ENCODE peak calls at places on chromosomes 4 and X, in eight cellular contexts. V, Y, A, X, L, H, N and P are unnamed samples.
A peak's percentile ranks its signal among the peaks of the same experiment; 100 is the strongest.

GRCh38 chr4:87657525-87657924 is 7.4 kb downstream of the DMP1 start:
- DNase-seq in A (no peak), H (no peak), N (no peak), V (peak; percentile 73), L (no peak), Y (no peak), X (no peak), P (no peak)

GRCh38 chr4:48112017-48112667 is 21.9 kb downstream of the TXK start:
- DNase-seq in N (no peak), Y (no peak), L (no peak), H (no peak), V (peak; percentile 35), A (no peak), X (no peak), P (no peak)

GRCh38 chr4:10312568-10312967 is 144.7 kb downstream of the ZNF518B start:
- DNase-seq in Y (no peak), N (no peak), X (no peak), H (no peak), L (no peak), A (no peak), V (no peak), P (no peak)

GRCh38 chr4:177554966-177555574 is 112.8 kb upstream of the AGA start:
- DNase-seq in Y (peak; percentile 36), H (peak; percentile 27), L (no peak), V (peak; percentile 44), X (no peak), A (peak; percentile 2), N (peak; percentile 28), P (no peak)

GRCh38 chr4:72767903-72768817 is 199.1 kb upstream of the ADAMTS3 start:
- DNase-seq in L (peak; percentile 29), H (no peak), Y (no peak), A (no peak), N (no peak), X (no peak), V (peak; percentile 84), P (peak; percentile 27)

GRCh38 chrX:133337250-133337649 is 78.0 kb downstream of the GPC4 start:
- DNase-seq in X (no peak), A (no peak), V (no peak), L (no peak), N (no peak), H (peak; percentile 58), Y (no peak), P (no peak)

GRCh38 chr4:177879851-177880250 is 437.6 kb upstream of the AGA start:
- DNase-seq in N (peak; percentile 30), A (no peak), X (no peak), Y (peak; percentile 18), V (no peak), L (no peak), H (no peak), P (no peak)

GRCh38 chr4:153649572-153649991 is 34.5 kb upstream of the TLR2 start:
- DNase-seq in L (no peak), A (peak; percentile 37), V (peak; percentile 17), Y (peak; percentile 60), N (peak; percentile 67), H (no peak), X (no peak), P (no peak)

GRCh38 chr4:152850377-152850776 is 70.6 kb downstream of the ARFIP1 start:
- DNase-seq in X (no peak), A (peak; percentile 89), L (no peak), Y (peak; percentile 81), N (peak; percentile 4), H (no peak), V (no peak), P (no peak)

GRCh38 chr4:180641495-180641894 is 1601.7 kb upstream of the TENM3 start:
- DNase-seq in V (no peak), L (no peak), X (no peak), N (no peak), H (no peak), Y (no peak), A (no peak), P (no peak)

GRCh38 chr4:38455092-38455855 is 208.7 kb upstream of the KLF3 start:
- DNase-seq in X (no peak), L (no peak), H (no peak), A (no peak), N (no peak), V (no peak), Y (no peak), P (no peak)

GRCh38 chrX:68717196-68717595 is 69.7 kb downstream of the STARD8 start:
- DNase-seq in X (no peak), Y (no peak), V (no peak), N (no peak), A (no peak), H (no peak), L (no peak), P (no peak)

GRCh38 chrX:111102636-111103035 is 6.6 kb downstream of the PAK3 start:
- DNase-seq in A (no peak), X (no peak), N (no peak), V (no peak), Y (no peak), H (no peak), L (no peak), P (no peak)
- TF ChIP-seq CTCF in A (no peak), X (no peak), N (no peak), V (no peak), Y (no peak), H (no peak), L (no peak), P (no peak)

GRCh38 chrX:47093248-47093647 is 15.0 kb downstream of the RGN start:
- DNase-seq in Y (peak; percentile 52), V (peak; percentile 22), X (no peak), A (peak; percentile 13), L (peak; percentile 0), H (no peak), N (peak; percentile 29), P (no peak)
- TF ChIP-seq CTCF in Y (peak; percentile 15), V (peak; percentile 53), X (no peak), A (no peak), L (peak; percentile 41), H (no peak), N (peak; percentile 60), P (peak; percentile 47)

GRCh38 chrX:18666614-18667013 is 5.3 kb downstream of the RS1 start:
- DNase-seq in X (no peak), V (no peak), A (peak; percentile 49), Y (no peak), N (no peak), H (no peak), L (no peak), P (no peak)

GRCh38 chrX:18661273-18661672 is 10.6 kb downstream of the RS1 start:
- DNase-seq in N (no peak), V (no peak), Y (no peak), L (no peak), X (no peak), H (no peak), A (no peak), P (no peak)

GRCh38 chrX:18668059-18668458 is 3.8 kb downstream of the RS1 start:
- DNase-seq in N (no peak), Y (no peak), A (no peak), L (no peak), V (no peak), H (no peak), X (no peak), P (no peak)

GRCh38 chrX:18668468-18668867 is 3.4 kb downstream of the RS1 start:
- DNase-seq in X (no peak), L (no peak), Y (no peak), H (no peak), V (no peak), A (no peak), N (no peak), P (no peak)

GRCh38 chrX:18664947-18665346 is 7.0 kb downstream of the RS1 start:
- DNase-seq in A (no peak), L (no peak), H (no peak), X (no peak), N (no peak), V (no peak), Y (no peak), P (no peak)
- TF ChIP-seq CTCF in A (no peak), L (no peak), H (no peak), X (no peak), N (peak; percentile 21), V (no peak), Y (no peak), P (no peak)

GRCh38 chrX:49185062-49185394 is 1.1 kb downstream of the PRICKLE3 start:
- DNase-seq in X (no peak), A (no peak), N (no peak), H (no peak), V (no peak), Y (no peak), L (no peak), P (no peak)

GRCh38 chrX:49186125-49187027 is at the start of gene PRICKLE3:
- DNase-seq in Y (peak; percentile 85), H (peak; percentile 89), X (peak; percentile 43), V (peak; percentile 24), A (peak; percentile 79), N (peak; percentile 87), L (no peak), P (no peak)

GRCh38 chrX:49187028-49187394 is 838 bp upstream of the PRICKLE3 start:
- DNase-seq in Y (no peak), H (no peak), X (no peak), V (no peak), L (no peak), A (no peak), N (no peak), P (no peak)

GRCh38 chrX:49183701-49184281 is 2.4 kb downstream of the PRICKLE3 start:
- DNase-seq in Y (no peak), X (no peak), N (no peak), L (no peak), V (no peak), A (no peak), H (no peak), P (no peak)

GRCh38 chrX:49184294-49185061 is 1.7 kb downstream of the PRICKLE3 start:
- DNase-seq in N (peak; percentile 97), Y (peak; percentile 86), A (peak; percentile 48), H (peak; percentile 96), X (peak; percentile 69), L (no peak), V (peak; percentile 85), P (peak; percentile 54)
- TF ChIP-seq CTCF in N (no peak), Y (peak; percentile 8), A (no peak), H (no peak), X (no peak), L (no peak), V (no peak), P (no peak)

GRCh38 chr4:140641789-140642439 is 73.2 kb upstream of the UCP1 start:
- DNase-seq in X (no peak), V (no peak), H (no peak), A (no peak), Y (no peak), N (peak; percentile 52), L (no peak), P (no peak)
- TF ChIP-seq CTCF in X (no peak), V (no peak), H (no peak), A (no peak), Y (no peak), N (peak; percentile 27), L (no peak), P (no peak)